ENCODE peak calls at places on chromosomes 5 and 9, in eight cellular contexts. D is heart left ventricle, B is BJ, A is brain microvascular endothelial cell, Q is bronchial epithelial cell, G is body of pancreas, V is lower lobe of right lung, S is fibroblast of the aortic adventitia. K is an unnamed sample.

GRCh38 chr9:4921449-4921848 is 63.6 kb upstream of the JAK2 start:
- DNase-seq in G (no peak), V (no peak), D (no peak), A (no peak), Q (peak; percentile 99), S (no peak), B (no peak), K (no peak)

GRCh38 chr9:89879276-89879675 is 274.5 kb downstream of the GADD45G start:
- DNase-seq in G (peak; percentile 8), A (no peak), B (no peak), S (no peak), Q (no peak), D (no peak), V (peak; percentile 11), K (no peak)

GRCh38 chr5:50846261-50846660 is 179.8 kb downstream of the PARP8 start:
- DNase-seq in D (no peak), V (no peak), G (no peak), A (no peak), B (no peak), S (no peak), Q (no peak), K (no peak)

GRCh38 chr5:151706906-151707305 is 20.2 kb upstream of the SPARC start:
- DNase-seq in A (no peak), S (no peak), G (no peak), V (no peak), B (no peak), D (no peak), Q (peak; percentile 90), K (no peak)

GRCh38 chr5:151078490-151079262 is 2.2 kb downstream of the TNIP1 start:
- DNase-seq in G (no peak), A (no peak), V (no peak), D (peak; percentile 37), B (no peak), S (no peak), Q (no peak), K (no peak)

GRCh38 chr9:100317706-100318105 is 35.0 kb downstream of the TEX10 start:
- DNase-seq in A (peak; percentile 2), Q (peak; percentile 45), G (no peak), D (no peak), V (no peak), B (no peak), S (peak; percentile 46), K (peak; percentile 24)

GRCh38 chr5:82396396-82396795 is 118.2 kb upstream of the RPS23 start:
- DNase-seq in B (no peak), S (peak; percentile 55), V (no peak), G (no peak), A (peak; percentile 65), D (no peak), Q (no peak), K (peak; percentile 72)

GRCh38 chr5:141691867-141692532 is 10.0 kb upstream of the ARAP3 start:
- DNase-seq in B (peak; percentile 15), V (peak; percentile 90), D (peak; percentile 85), Q (peak; percentile 58), G (peak; percentile 89), A (peak; percentile 71), S (peak; percentile 71), K (peak; percentile 63)

GRCh38 chr5:174384509-174384947 is 339.0 kb downstream of the NSG2 start:
- DNase-seq in G (no peak), S (peak; percentile 74), V (no peak), Q (no peak), B (peak; percentile 38), A (no peak), D (no peak), K (peak; percentile 68)

DNA sequence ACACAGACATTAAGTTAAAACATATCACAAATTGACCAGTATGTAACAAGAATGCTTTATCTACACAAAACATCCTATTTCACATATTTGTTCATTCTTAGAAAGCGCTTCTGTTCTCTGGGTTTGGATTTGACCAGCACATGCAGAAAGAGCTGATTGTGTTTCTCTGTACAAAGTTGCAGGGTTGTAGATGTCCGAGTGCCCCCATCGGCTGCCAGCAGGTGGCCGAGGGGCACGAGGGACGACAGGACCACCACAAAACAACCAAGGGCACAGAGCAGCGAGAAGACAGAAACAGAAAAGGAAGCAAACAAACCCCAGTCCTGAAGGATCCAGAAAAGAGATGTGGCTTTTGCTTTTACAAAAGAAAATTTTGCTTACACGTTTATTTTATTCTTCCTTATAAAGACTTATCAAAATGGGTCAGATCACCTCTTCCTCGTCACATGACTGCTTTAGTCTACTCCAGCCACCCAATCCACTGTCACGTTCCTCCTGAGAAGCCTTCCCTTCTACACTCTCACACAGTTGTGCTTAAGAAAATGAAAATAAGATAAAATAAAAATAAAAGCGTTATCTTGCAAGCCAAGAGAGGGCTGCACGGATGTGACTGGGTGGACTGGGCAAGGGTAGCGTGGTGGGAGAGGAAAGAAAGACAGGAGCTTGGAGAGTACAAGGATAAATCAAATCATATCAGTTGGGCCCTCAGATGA is 9.5 kb downstream of the OTP start:
- DNase-seq in V (no peak), B (no peak), A (no peak), S (no peak), D (no peak), G (no peak), Q (no peak), K (no peak)
- H3K4me3 ChIP-seq in V (peak overlapping the region; percentile 53), B (no peak overlapping the region), A (no peak overlapping the region), S (no peak overlapping the region), D (no peak overlapping the region), G (no peak overlapping the region), Q (no peak overlapping the region), K (no peak overlapping the region)

GRCh38 chr5:167565555-167565954 is 725.9 kb upstream of the WWC1 start:
- DNase-seq in D (no peak), S (peak; percentile 35), Q (peak; percentile 35), G (no peak), A (peak; percentile 11), V (no peak), B (no peak), K (peak; percentile 41)
- TF ChIP-seq CTCF in D (peak; percentile 25), S (peak; percentile 29), Q (peak; percentile 7), G (peak; percentile 21), A (peak; percentile 30), V (peak; percentile 15), B (peak; percentile 36), K (peak; percentile 57)

DNA sequence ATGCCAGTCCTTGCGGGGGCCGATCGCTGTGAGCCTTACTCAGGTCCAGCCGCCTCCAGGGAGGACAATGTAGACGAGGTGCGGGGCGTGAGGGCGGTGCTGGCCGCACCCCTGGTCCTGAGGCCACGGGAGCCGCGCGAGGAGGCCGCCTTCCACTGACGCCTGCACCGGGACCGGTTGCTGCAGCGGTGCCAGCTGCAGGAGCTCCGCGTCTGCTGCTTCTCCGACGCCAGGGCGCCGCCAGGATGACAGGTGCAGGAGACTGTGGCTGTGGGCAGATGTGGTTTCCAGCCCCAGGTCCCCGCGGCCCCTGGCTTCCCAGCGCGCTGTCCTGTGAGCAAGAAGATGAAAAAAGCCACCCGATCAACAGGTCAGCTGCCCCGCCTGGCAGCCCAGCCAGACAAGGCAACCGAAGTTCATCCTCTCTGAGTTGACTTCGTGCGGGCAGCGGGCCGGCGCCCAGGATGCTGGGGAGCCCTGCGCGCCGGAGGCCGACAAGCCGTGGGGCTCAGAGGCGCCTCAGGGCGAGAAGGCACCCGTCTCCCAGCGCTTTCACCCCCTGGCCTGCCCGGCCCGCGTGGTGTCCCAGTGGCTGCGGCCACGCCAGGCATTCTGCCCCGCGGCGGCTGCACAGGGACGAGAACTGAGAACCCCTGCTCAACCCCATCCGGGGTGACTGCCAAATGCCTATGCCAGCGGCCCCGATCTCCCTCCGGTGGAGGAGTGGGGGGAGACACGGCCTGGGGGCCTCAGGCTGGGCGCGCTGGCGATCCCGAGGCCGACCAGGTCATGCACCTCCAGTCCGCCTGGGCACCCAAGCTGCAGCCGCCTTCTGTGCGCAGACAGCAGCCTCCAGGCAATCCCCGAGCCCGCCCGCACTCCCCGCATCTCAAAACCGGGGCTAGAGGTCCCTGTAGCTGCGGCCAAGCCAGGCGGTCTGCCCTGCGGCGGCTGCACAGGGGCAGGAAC is 43.4 kb upstream of the BICD2 start:
- DNase-seq in D (no peak), Q (no peak), B (no peak), G (no peak), A (no peak), V (no peak), S (no peak), K (no peak)
- H3K4me3 ChIP-seq in D (no peak overlapping the region), Q (no peak overlapping the region), B (no peak overlapping the region), G (no peak overlapping the region), A (no peak overlapping the region), V (peak overlapping the region; percentile 38), S (no peak overlapping the region), K (no peak overlapping the region)

DNA sequence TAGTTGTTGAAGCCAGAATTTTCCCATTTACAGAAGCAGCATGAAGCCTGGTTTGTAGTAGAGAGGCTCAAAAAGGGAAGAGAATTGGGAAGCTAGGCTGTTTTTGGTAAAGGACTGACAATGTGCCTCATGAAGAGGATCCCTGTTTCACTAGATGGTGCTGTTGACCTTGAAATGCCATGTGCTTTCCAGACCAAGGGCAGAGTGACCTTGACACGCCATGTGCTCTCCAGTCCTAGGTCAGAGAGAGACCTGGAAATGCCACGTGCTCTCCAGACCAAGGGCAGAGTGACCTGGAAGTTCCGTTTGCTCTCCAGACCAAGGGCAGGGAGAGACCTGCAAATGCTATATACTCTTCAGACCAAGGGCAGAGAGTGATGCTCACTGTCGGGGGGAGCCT is 32.0 kb downstream of the UNC13B start:
- DNase-seq in A (no peak), Q (no peak), B (no peak), S (peak; percentile 2), G (no peak), V (no peak), D (no peak), K (no peak)
- TF ChIP-seq CTCF in A (peak; percentile 5), Q (no peak), B (no peak), S (no peak), G (no peak), V (no peak), D (peak; percentile 10), K (no peak)

GRCh38 chr5:117455236-117456233 is 880.9 kb upstream of the SEMA6A start:
- DNase-seq in S (no peak), B (no peak), A (no peak), V (peak; percentile 43), D (no peak), Q (no peak), G (peak; percentile 71), K (no peak)
- H3K4me3 ChIP-seq in S (no peak overlapping the region), B (no peak overlapping the region), A (no peak overlapping the region), V (peak overlapping the region; percentile 40), D (no peak overlapping the region), Q (peak overlapping the region; percentile 41), G (peak overlapping the region; percentile 43), K (no peak overlapping the region)

DNA sequence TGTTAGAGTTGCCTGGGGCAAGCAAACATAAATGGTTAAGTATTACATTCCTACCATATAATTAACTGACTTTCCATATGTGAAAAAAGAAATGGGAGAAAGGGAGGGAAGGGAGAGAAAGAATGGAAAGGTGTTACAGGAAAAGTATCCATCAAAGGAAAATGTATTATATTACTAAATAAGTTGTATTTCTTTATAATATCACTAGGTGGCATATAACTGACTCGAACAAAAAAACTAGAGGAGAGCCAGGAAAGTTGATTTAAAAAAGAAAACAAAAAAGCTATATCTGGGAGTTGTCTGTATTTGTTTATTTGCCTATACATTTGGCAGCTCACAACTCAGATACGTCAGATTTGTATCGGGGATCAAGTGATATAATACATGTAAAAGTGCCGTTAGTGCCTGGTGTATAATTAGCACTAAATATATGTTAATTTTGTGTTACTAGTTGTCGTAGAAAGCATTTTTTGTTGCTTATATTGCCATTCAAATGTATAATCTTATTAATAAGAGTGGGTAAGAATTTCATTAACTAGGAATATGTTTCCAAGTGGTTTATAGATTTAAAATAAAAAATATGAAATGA is 59.6 kb upstream of the ADAMTS19 start:
- DNase-seq in B (no peak), S (peak; percentile 4), D (no peak), A (no peak), Q (peak; percentile 3), G (no peak), V (no peak), K (no peak)
- TF ChIP-seq CTCF in B (peak; percentile 23), S (peak; percentile 24), D (peak; percentile 33), A (no peak), Q (peak; percentile 8), G (peak; percentile 13), V (no peak), K (no peak)

GRCh38 chr5:176646049-176646706 is 1.1 kb upstream of the TSPAN17 start:
- DNase-seq in G (no peak), Q (no peak), D (no peak), A (no peak), S (no peak), V (no peak), B (no peak), K (no peak)
- H3K4me3 ChIP-seq in G (no peak overlapping the region), Q (no peak overlapping the region), D (no peak overlapping the region), A (no peak overlapping the region), S (no peak overlapping the region), V (peak overlapping the region; percentile 81), B (no peak overlapping the region), K (no peak overlapping the region)